ENCODE peak calls at places on chromosomes 12 and 14, in four cellular contexts. One of them, this sample, is unnamed.

GRCh38 chr12:25715147-25715546 is 162.1 kb upstream of the LMNTD1 start:
- DNase-seq in CD8-positive, alpha-beta T cell: no peak
- DNase-seq in GM23338: no peak
- DNase-seq in thoracic aorta: no peak
- DNase-seq in this sample: no peak

GRCh38 chr14:101586531-101587402 is 25.5 kb downstream of the DIO3 start:
- DNase-seq in thoracic aorta: no peak
- DNase-seq in GM23338: no peak
- DNase-seq in CD8-positive, alpha-beta T cell: no peak
- DNase-seq in this sample: no peak

GRCh38 chr12:7374423-7375144 is 69.4 kb downstream of the CD163L1 start:
- DNase-seq in thoracic aorta: no peak
- DNase-seq in CD8-positive, alpha-beta T cell: no peak
- DNase-seq in GM23338: peak; percentile 91
- DNase-seq in this sample: no peak

GRCh38 chr14:91170504-91171121 is 56.7 kb downstream of the DGLUCY start:
- DNase-seq in GM23338: no peak
- DNase-seq in CD8-positive, alpha-beta T cell: no peak
- DNase-seq in thoracic aorta: no peak
- DNase-seq in this sample: no peak

GRCh38 chr12:128823216-128823915 is 392 bp downstream of the SLC15A4 start:
- DNase-seq in GM23338: peak; percentile 39
- DNase-seq in thoracic aorta: no peak
- DNase-seq in CD8-positive, alpha-beta T cell: peak; percentile 22
- DNase-seq in this sample: no peak

GRCh38 chr14:23017091-23017490 is 7.1 kb upstream of the C14orf93 start:
- DNase-seq in GM23338: no peak
- DNase-seq in thoracic aorta: no peak
- DNase-seq in CD8-positive, alpha-beta T cell: no peak
- DNase-seq in this sample: no peak

GRCh38 chr12:2291182-2291832 is 238.5 kb downstream of the CACNA1C start:
- DNase-seq in CD8-positive, alpha-beta T cell: peak; percentile 16
- DNase-seq in GM23338: peak; percentile 81
- DNase-seq in thoracic aorta: no peak
- DNase-seq in this sample: no peak

GRCh38 chr12:67288561-67288960 is 19.4 kb downstream of the CAND1 start:
- DNase-seq in thoracic aorta: no peak
- DNase-seq in GM23338: no peak
- DNase-seq in CD8-positive, alpha-beta T cell: no peak
- DNase-seq in this sample: no peak

GRCh38 chr14:72544615-72545387 is 349.1 kb downstream of the DPF3 start:
- DNase-seq in CD8-positive, alpha-beta T cell: no peak
- DNase-seq in GM23338: peak; percentile 69
- DNase-seq in thoracic aorta: no peak
- DNase-seq in this sample: no peak

GRCh38 chr12:130438243-130438620 is 100.5 kb downstream of the PIWIL1 start:
- DNase-seq in GM23338: no peak
- DNase-seq in thoracic aorta: no peak
- DNase-seq in CD8-positive, alpha-beta T cell: no peak
- DNase-seq in this sample: no peak

GRCh38 chr14:33946679-33947078 is 4.2 kb downstream of the EGLN3 start:
- DNase-seq in thoracic aorta: no peak
- DNase-seq in GM23338: no peak
- DNase-seq in CD8-positive, alpha-beta T cell: no peak
- DNase-seq in this sample: no peak

GRCh38 chr14:78701246-78701645 is 531.1 kb downstream of the NRXN3 start:
- DNase-seq in thoracic aorta: no peak
- DNase-seq in GM23338: no peak
- DNase-seq in CD8-positive, alpha-beta T cell: no peak
- DNase-seq in this sample: no peak

GRCh38 chr12:104750061-104750460 is 208.0 kb downstream of the SLC41A2 start:
- DNase-seq in thoracic aorta: no peak
- DNase-seq in CD8-positive, alpha-beta T cell: no peak
- DNase-seq in GM23338: no peak
- DNase-seq in this sample: peak; percentile 10

GRCh38 chr14:96119947-96120346 is 80.8 kb downstream of the C14orf132 start:
- DNase-seq in GM23338: no peak
- DNase-seq in thoracic aorta: no peak
- DNase-seq in CD8-positive, alpha-beta T cell: no peak
- DNase-seq in this sample: no peak

GRCh38 chr12:92369643-92370042 is 224.0 kb upstream of the BTG1 start:
- DNase-seq in GM23338: no peak
- DNase-seq in thoracic aorta: no peak
- DNase-seq in CD8-positive, alpha-beta T cell: no peak
- DNase-seq in this sample: peak; percentile 80

GRCh38 chr12:88628856-88629509 is 48.7 kb upstream of the KITLG start:
- DNase-seq in CD8-positive, alpha-beta T cell: no peak
- DNase-seq in thoracic aorta: no peak
- DNase-seq in GM23338: no peak
- DNase-seq in this sample: no peak

GRCh38 chr14:104395941-104396681 is 183.5 kb upstream of the C14orf180 start:
- DNase-seq in thoracic aorta: no peak
- DNase-seq in CD8-positive, alpha-beta T cell: no peak
- DNase-seq in GM23338: no peak
- DNase-seq in this sample: no peak

GRCh38 chr12:77402726-77403125 is 337.4 kb upstream of the E2F7 start:
- DNase-seq in thoracic aorta: no peak
- DNase-seq in CD8-positive, alpha-beta T cell: no peak
- DNase-seq in GM23338: no peak
- DNase-seq in this sample: no peak

GRCh38 chr12:76194724-76195123 is 110.2 kb upstream of the NAP1L1 start:
- DNase-seq in GM23338: no peak
- DNase-seq in CD8-positive, alpha-beta T cell: no peak
- DNase-seq in thoracic aorta: no peak
- DNase-seq in this sample: no peak

GRCh38 chr12:30706476-30706875 is 10.8 kb upstream of the IPO8 start:
- DNase-seq in thoracic aorta: no peak
- DNase-seq in GM23338: no peak
- DNase-seq in CD8-positive, alpha-beta T cell: no peak
- DNase-seq in this sample: no peak

GRCh38 chr14:44384093-44384492 is 123.0 kb downstream of the FSCB start:
- DNase-seq in GM23338: no peak
- DNase-seq in thoracic aorta: no peak
- DNase-seq in CD8-positive, alpha-beta T cell: no peak
- DNase-seq in this sample: no peak

GRCh38 chr12:131147293-131147692 is 193.6 kb downstream of the ADGRD1 start:
- DNase-seq in GM23338: no peak
- DNase-seq in thoracic aorta: no peak
- DNase-seq in CD8-positive, alpha-beta T cell: no peak
- DNase-seq in this sample: no peak

GRCh38 chr12:19158909-19159308 is 29.4 kb downstream of the PLEKHA5 start:
- DNase-seq in GM23338: no peak
- DNase-seq in CD8-positive, alpha-beta T cell: no peak
- DNase-seq in thoracic aorta: no peak
- DNase-seq in this sample: no peak

GRCh38 chr12:102808412-102808811 is 108.6 kb downstream of the PAH start:
- DNase-seq in thoracic aorta: no peak
- DNase-seq in CD8-positive, alpha-beta T cell: no peak
- DNase-seq in GM23338: no peak
- DNase-seq in this sample: no peak

GRCh38 chr12:31518680-31519227 is 72.2 kb downstream of the DENND5B start:
- DNase-seq in GM23338: peak; percentile 78
- DNase-seq in CD8-positive, alpha-beta T cell: no peak
- DNase-seq in thoracic aorta: no peak
- DNase-seq in this sample: peak; percentile 99

GRCh38 chr12:100908501-100908900 is 113.9 kb downstream of the ANO4 start:
- DNase-seq in thoracic aorta: no peak
- DNase-seq in CD8-positive, alpha-beta T cell: no peak
- DNase-seq in GM23338: no peak
- DNase-seq in this sample: peak; percentile 71

GRCh38 chr12:106801167-106801708 is 26.8 kb downstream of the RIC8B start:
- DNase-seq in thoracic aorta: no peak
- DNase-seq in CD8-positive, alpha-beta T cell: no peak
- DNase-seq in GM23338: no peak
- DNase-seq in this sample: no peak

GRCh38 chr12:48078901-48079300 is 27.0 kb downstream of the SENP1 start:
- DNase-seq in CD8-positive, alpha-beta T cell: no peak
- DNase-seq in thoracic aorta: no peak
- DNase-seq in GM23338: no peak
- DNase-seq in this sample: peak; percentile 18

GRCh38 chr14:56120091-56120632 is 2.0 kb downstream of the PELI2 start:
- DNase-seq in thoracic aorta: no peak
- DNase-seq in GM23338: no peak
- DNase-seq in CD8-positive, alpha-beta T cell: no peak
- DNase-seq in this sample: no peak

GRCh38 chr12:82524020-82524419 is 162.7 kb upstream of the TMTC2 start:
- DNase-seq in GM23338: no peak
- DNase-seq in CD8-positive, alpha-beta T cell: no peak
- DNase-seq in thoracic aorta: no peak
- DNase-seq in this sample: no peak

GRCh38 chr14:103014466-103015319 is 42.7 kb downstream of the CDC42BPB start:
- DNase-seq in GM23338: peak; percentile 44
- DNase-seq in thoracic aorta: no peak
- DNase-seq in CD8-positive, alpha-beta T cell: no peak
- DNase-seq in this sample: peak; percentile 30

GRCh38 chr14:68539311-68539737 is 253.5 kb downstream of the ZFP36L1 start:
- DNase-seq in thoracic aorta: no peak
- DNase-seq in GM23338: peak; percentile 10
- DNase-seq in CD8-positive, alpha-beta T cell: no peak
- DNase-seq in this sample: no peak

GRCh38 chr12:127189992-127190391 is 1077.0 kb upstream of the TMEM132C start:
- DNase-seq in GM23338: no peak
- DNase-seq in CD8-positive, alpha-beta T cell: no peak
- DNase-seq in thoracic aorta: no peak
- DNase-seq in this sample: no peak

GRCh38 chr14:76761198-76761848 is at the start of gene VASH1:
- DNase-seq in thoracic aorta: no peak
- DNase-seq in CD8-positive, alpha-beta T cell: peak; percentile 60
- DNase-seq in GM23338: peak; percentile 77
- DNase-seq in this sample: peak; percentile 4

GRCh38 chr12:115700896-115701465 is 576.5 kb downstream of the MED13L start:
- DNase-seq in GM23338: no peak
- DNase-seq in CD8-positive, alpha-beta T cell: no peak
- DNase-seq in thoracic aorta: no peak
- DNase-seq in this sample: no peak

GRCh38 chr12:106720696-106721095 is 53.8 kb upstream of the RIC8B start:
- DNase-seq in thoracic aorta: no peak
- DNase-seq in GM23338: no peak
- DNase-seq in CD8-positive, alpha-beta T cell: no peak
- DNase-seq in this sample: no peak

GRCh38 chr14:81222694-81223093 is 1.9 kb upstream of the GTF2A1 start:
- DNase-seq in thoracic aorta: no peak
- DNase-seq in GM23338: no peak
- DNase-seq in CD8-positive, alpha-beta T cell: no peak
- DNase-seq in this sample: no peak

GRCh38 chr14:83975435-83976222 is 1554.3 kb upstream of the FLRT2 start:
- DNase-seq in CD8-positive, alpha-beta T cell: no peak
- DNase-seq in GM23338: peak; percentile 15
- DNase-seq in thoracic aorta: peak; percentile 11
- DNase-seq in this sample: no peak

GRCh38 chr14:99201351-99202073 is 70.5 kb downstream of the BCL11B start:
- DNase-seq in CD8-positive, alpha-beta T cell: peak; percentile 54
- DNase-seq in thoracic aorta: no peak
- DNase-seq in GM23338: peak; percentile 70
- DNase-seq in this sample: no peak
- TF ChIP-seq CTCF in CD8-positive, alpha-beta T cell: no peak
- TF ChIP-seq CTCF in thoracic aorta: no peak
- TF ChIP-seq CTCF in GM23338: peak; percentile 33
- TF ChIP-seq CTCF in this sample: peak; percentile 19

GRCh38 chr12:51749986-51750317 is 98.6 kb downstream of the FIGNL2 start:
- DNase-seq in thoracic aorta: no peak
- DNase-seq in GM23338: no peak
- DNase-seq in CD8-positive, alpha-beta T cell: no peak
- DNase-seq in this sample: no peak

GRCh38 chr12:51752490-51752889 is 96.0 kb downstream of the FIGNL2 start:
- DNase-seq in thoracic aorta: peak; percentile 31
- DNase-seq in GM23338: no peak
- DNase-seq in CD8-positive, alpha-beta T cell: no peak
- DNase-seq in this sample: no peak

GRCh38 chr12:51755251-51755650 is 93.3 kb downstream of the FIGNL2 start:
- DNase-seq in thoracic aorta: no peak
- DNase-seq in GM23338: no peak
- DNase-seq in CD8-positive, alpha-beta T cell: no peak
- DNase-seq in this sample: no peak

GRCh38 chr12:51751657-51752056 is 96.9 kb downstream of the FIGNL2 start:
- DNase-seq in CD8-positive, alpha-beta T cell: no peak
- DNase-seq in thoracic aorta: no peak
- DNase-seq in GM23338: no peak
- DNase-seq in this sample: no peak

GRCh38 chr12:51753980-51754675 is 94.4 kb downstream of the FIGNL2 start:
- DNase-seq in CD8-positive, alpha-beta T cell: no peak
- DNase-seq in GM23338: no peak
- DNase-seq in thoracic aorta: no peak
- DNase-seq in this sample: no peak
- H3K4me1 ChIP-seq in CD8-positive, alpha-beta T cell: no peaks in the 10 kb centered on the region
- H3K4me1 ChIP-seq in GM23338: no peaks in the 10 kb centered on the region
- H3K4me1 ChIP-seq in thoracic aorta: no peaks in the 10 kb centered on the region
- H3K4me1 ChIP-seq in this sample: no peaks in the 10 kb centered on the region

GRCh38 chr14:61813101-61813596 is 50.9 kb downstream of the SNAPC1 start:
- DNase-seq in thoracic aorta: no peak
- DNase-seq in GM23338: peak; percentile 44
- DNase-seq in CD8-positive, alpha-beta T cell: no peak
- DNase-seq in this sample: peak; percentile 16

GRCh38 chr14:61812347-61813100 is 50.3 kb downstream of the SNAPC1 start:
- DNase-seq in thoracic aorta: no peak
- DNase-seq in CD8-positive, alpha-beta T cell: peak; percentile 7
- DNase-seq in GM23338: peak; percentile 73
- DNase-seq in this sample: no peak

DNA sequence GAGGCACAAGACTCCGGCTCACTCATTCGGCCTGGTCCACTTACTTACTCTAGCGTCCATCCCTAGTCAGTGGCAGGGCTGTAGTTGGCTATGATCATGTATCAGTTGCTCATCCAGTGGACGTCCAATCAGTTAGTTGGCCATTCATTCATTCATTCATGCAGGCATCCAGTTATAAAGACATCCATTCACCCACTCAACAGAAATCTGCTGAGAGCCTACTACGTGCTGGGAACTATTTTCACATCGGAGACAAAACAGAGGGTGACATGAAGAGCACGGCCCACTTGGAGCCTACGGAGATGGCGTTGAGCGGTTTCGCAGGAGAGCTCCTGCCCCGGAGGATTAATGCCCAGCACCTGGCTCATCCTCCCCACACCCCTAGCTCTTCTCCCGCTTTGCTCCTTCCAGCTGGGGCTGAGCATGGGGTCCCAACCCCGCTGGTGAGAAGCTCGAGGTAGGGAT is 49.7 kb downstream of the SNAPC1 start:
- DNase-seq in CD8-positive, alpha-beta T cell: no peak
- DNase-seq in thoracic aorta: no peak
- DNase-seq in GM23338: peak; percentile 57
- DNase-seq in this sample: no peak
- H3K27me3 ChIP-seq in CD8-positive, alpha-beta T cell: peaks cover 8% of the 10 kb centered on the region
- H3K27me3 ChIP-seq in thoracic aorta: peaks cover 6% of the 10 kb centered on the region
- H3K27me3 ChIP-seq in GM23338: peaks cover 55% of the 10 kb centered on the region
- H3K27me3 ChIP-seq in this sample: peaks cover 80% of the 10 kb centered on the region

DNA sequence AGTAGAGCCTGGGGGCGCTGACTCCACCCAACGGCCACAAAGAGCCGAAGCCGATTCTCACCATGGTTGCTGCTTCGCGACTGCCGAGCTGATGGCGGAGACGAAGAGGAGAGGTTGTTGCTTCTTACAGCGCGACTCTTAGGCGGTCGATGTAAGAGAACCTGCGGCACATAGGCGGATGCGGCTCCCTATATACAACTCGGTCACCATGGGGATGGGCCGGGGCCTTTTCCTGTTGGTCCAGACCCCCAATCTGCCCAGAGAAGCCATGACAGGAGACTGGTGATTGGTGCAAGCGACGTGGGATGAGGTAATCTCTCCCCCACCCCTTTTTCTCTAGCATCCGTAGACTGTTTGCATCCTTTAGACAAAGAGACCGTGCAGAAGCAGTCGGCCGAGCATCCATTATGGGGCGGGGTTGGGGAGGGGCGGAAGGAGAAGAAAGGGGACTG is at the start of gene TUBA1A:
- DNase-seq in CD8-positive, alpha-beta T cell: peak; percentile 95
- DNase-seq in thoracic aorta: peak; percentile 89
- DNase-seq in GM23338: peak; percentile 99
- DNase-seq in this sample: peak; percentile 95
- TF ChIP-seq CTCF in CD8-positive, alpha-beta T cell: no peak
- TF ChIP-seq CTCF in thoracic aorta: no peak
- TF ChIP-seq CTCF in GM23338: no peak
- TF ChIP-seq CTCF in this sample: peak; percentile 9